ENCODE peak calls at places on chromosomes 5 and 9, in ten cellular contexts. R is astrocyte; W is CD8-positive, alpha-beta memory T cell; S is transverse colon; D is heart right ventricle; N is HCT116; A is thyroid gland; P is lower lobe of right lung; U is hepatocyte; X is sigmoid colon. J is an unnamed sample.

GRCh38 chr5:10914741-10915480 is 153.9 kb upstream of the DAP start:
- DNase-seq in N (no peak), R (peak; percentile 59), X (no peak), D (no peak), W (no peak), A (no peak), S (no peak), P (no peak), U (no peak), J (no peak)

GRCh38 chr9:16133032-16133431 is 580.2 kb downstream of the CCDC171 start:
- DNase-seq in U (no peak), D (no peak), W (no peak), N (no peak), S (no peak), X (no peak), R (no peak), A (no peak), P (no peak), J (no peak)

GRCh38 chr9:135990468-135991429 is 29.6 kb upstream of the UBAC1 start:
- DNase-seq in S (peak; percentile 41), N (peak; percentile 79), X (no peak), R (peak; percentile 48), U (peak; percentile 67), D (peak; percentile 48), A (no peak), W (peak; percentile 41), P (no peak), J (peak; percentile 35)

GRCh38 chr5:53874409-53874808 is 314.0 kb downstream of the NDUFS4 start:
- DNase-seq in S (no peak), X (no peak), A (no peak), D (no peak), P (no peak), W (no peak), R (no peak), U (peak; percentile 13), N (no peak), J (no peak)

GRCh38 chr5:87243161-87243877 is 24.4 kb upstream of the RASA1 start:
- DNase-seq in P (no peak), N (no peak), D (no peak), A (no peak), R (peak; percentile 57), S (no peak), W (no peak), X (no peak), U (peak; percentile 13), J (no peak)

GRCh38 chr9:113963914-113964739 is 88.0 kb downstream of the ZNF618 start:
- DNase-seq in D (no peak), U (no peak), W (no peak), N (no peak), S (no peak), A (no peak), X (no peak), P (no peak), R (peak; percentile 30), J (no peak)

GRCh38 chr5:13909271-13909670 is 35.2 kb downstream of the DNAH5 start:
- DNase-seq in A (no peak), X (no peak), R (no peak), D (no peak), U (no peak), N (no peak), P (no peak), S (no peak), W (no peak), J (no peak)

GRCh38 chr5:66139313-66139712 is 4.8 kb upstream of the SREK1 start:
- DNase-seq in S (no peak), U (no peak), X (no peak), N (no peak), P (no peak), R (no peak), D (no peak), W (no peak), A (no peak), J (no peak)

GRCh38 chr9:94135222-94135621 is 51.0 kb downstream of the PTPDC1 start:
- DNase-seq in N (no peak), D (no peak), P (no peak), R (peak; percentile 88), W (no peak), A (peak; percentile 78), U (peak; percentile 41), S (no peak), X (peak; percentile 86), J (no peak)

GRCh38 chr5:16723821-16724220 is 107.0 kb upstream of the RETREG1 start:
- DNase-seq in U (no peak), N (no peak), D (no peak), W (no peak), S (no peak), R (no peak), X (no peak), P (no peak), A (no peak), J (no peak)

GRCh38 chr5:16726538-16726946 is 109.7 kb upstream of the RETREG1 start:
- DNase-seq in W (no peak), P (no peak), S (no peak), U (no peak), X (no peak), R (peak; percentile 39), D (no peak), A (no peak), N (no peak), J (peak; percentile 8)

GRCh38 chr5:16721151-16722102 is 104.6 kb upstream of the RETREG1 start:
- DNase-seq in S (no peak), X (no peak), U (peak; percentile 58), N (no peak), P (no peak), A (no peak), W (no peak), R (no peak), D (no peak), J (no peak)

GRCh38 chr5:16727937-16728336 is 111.1 kb upstream of the RETREG1 start:
- DNase-seq in W (no peak), P (peak; percentile 51), U (no peak), A (peak; percentile 89), S (peak; percentile 47), X (peak; percentile 69), N (no peak), D (peak; percentile 16), R (no peak), J (no peak)

GRCh38 chr5:16725575-16725974 is 108.8 kb upstream of the RETREG1 start:
- DNase-seq in A (no peak), X (no peak), D (no peak), W (no peak), P (no peak), R (no peak), S (no peak), N (no peak), U (no peak), J (no peak)
- H3K4me1 ChIP-seq in A (peaks cover 30% of the 10 kb centered on the region), X (peaks cover 7% of the 10 kb centered on the region), D (no peaks in the 10 kb centered on the region), W (peaks cover 6% of the 10 kb centered on the region), P (peaks cover 28% of the 10 kb centered on the region), R (no peaks in the 10 kb centered on the region), S (peaks cover 36% of the 10 kb centered on the region), N (no peaks in the 10 kb centered on the region), U (peaks cover 10% of the 10 kb centered on the region), J (peaks cover 5% of the 10 kb centered on the region)

DNA sequence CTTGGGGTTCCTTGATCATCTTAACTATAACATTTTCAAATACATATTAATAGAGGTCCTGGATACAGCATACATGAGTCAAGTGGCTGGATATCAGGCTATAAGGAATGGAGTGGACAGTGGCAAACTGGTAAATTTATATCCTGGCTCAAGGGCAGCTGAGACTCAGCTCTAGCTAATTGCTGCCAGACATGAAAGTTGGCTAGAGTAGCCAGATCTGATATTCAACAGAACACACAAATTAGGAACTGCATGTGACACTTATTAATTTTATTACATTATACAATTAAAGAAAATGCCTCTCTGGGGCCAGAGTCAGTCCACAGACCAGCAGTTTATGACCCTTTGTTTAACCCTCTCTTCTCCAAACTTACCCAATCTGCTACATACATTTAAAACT is 206.5 kb downstream of the KCTD16 start:
- DNase-seq in S (no peak), U (no peak), X (no peak), D (no peak), W (no peak), N (no peak), A (no peak), R (no peak), P (no peak), J (no peak)
- H3K4me3 ChIP-seq in S (no peak overlapping the region), U (no peak overlapping the region), X (no peak overlapping the region), D (no peak overlapping the region), W (no peak overlapping the region), N (no peak overlapping the region), A (no peak overlapping the region), R (no peak overlapping the region), P (no peak overlapping the region), J (no peak overlapping the region)

GRCh38 chr9:76621011-76621410 is 143.2 kb upstream of the PCA3 start:
- DNase-seq in D (no peak), S (no peak), X (no peak), U (no peak), W (no peak), P (no peak), N (no peak), A (peak; percentile 40), R (no peak), J (no peak)

GRCh38 chr9:76618762-76619161 is 145.5 kb upstream of the PCA3 start:
- DNase-seq in X (no peak), U (no peak), W (no peak), A (no peak), N (no peak), P (no peak), R (peak; percentile 49), D (no peak), S (no peak), J (no peak)

GRCh38 chr9:76619645-76620044 is 144.6 kb upstream of the PCA3 start:
- DNase-seq in U (no peak), S (no peak), W (no peak), R (no peak), P (no peak), A (peak; percentile 23), D (no peak), N (no peak), X (no peak), J (no peak)

GRCh38 chr9:76617510-76618194 is 146.6 kb upstream of the PCA3 start:
- DNase-seq in N (no peak), U (no peak), R (no peak), D (no peak), S (no peak), P (no peak), A (no peak), W (no peak), X (no peak), J (no peak)

GRCh38 chr9:76620586-76620985 is 143.7 kb upstream of the PCA3 start:
- DNase-seq in U (no peak), A (no peak), P (no peak), S (no peak), X (no peak), D (no peak), R (no peak), N (no peak), W (no peak), J (no peak)
- H3K27ac ChIP-seq in U (peak overlapping the region; percentile 30), A (peak overlapping the region; percentile 86), P (no peak overlapping the region), S (peak overlapping the region; percentile 3), X (peak overlapping the region; percentile 1), D (no peak overlapping the region), R (no peak overlapping the region), N (no peak overlapping the region), W (no peak overlapping the region), J (no peak overlapping the region)

DNA sequence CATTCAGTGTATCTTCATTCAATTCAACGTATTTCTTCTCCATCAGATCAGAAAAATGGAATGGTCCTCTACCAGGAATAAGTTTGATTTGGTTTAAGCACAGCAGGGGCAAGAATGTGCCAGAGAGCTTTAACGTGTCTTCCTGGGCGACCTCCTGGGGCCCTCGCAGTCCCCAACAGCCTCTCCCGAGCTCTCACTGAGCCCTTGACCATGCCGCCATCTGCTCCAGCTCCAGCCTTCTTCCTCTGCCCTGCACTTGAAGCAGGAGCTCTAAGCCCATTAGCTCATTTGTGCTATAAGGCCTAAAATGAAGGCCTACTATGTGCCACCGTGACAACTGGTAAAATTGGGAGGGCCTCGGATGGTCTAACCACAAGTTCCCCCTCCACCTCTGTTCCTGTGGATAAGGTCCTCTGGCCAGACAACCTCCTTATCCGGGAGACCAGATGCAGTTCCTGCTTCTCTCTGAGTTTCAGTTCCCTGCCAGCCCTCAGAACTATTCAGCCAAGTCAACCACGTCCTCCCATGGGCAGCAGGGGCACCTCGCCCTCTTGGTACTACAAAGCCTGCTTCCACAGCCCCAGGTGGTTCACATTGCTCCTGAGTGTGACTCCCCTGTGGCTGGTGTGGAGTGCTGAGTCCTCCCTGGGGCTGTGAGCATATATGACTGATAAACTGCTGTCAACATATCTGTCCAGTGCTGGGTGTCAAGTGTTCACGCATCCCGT is 35.8 kb downstream of the C5orf15 start:
- DNase-seq in X (no peak), W (no peak), R (no peak), A (no peak), U (no peak), D (no peak), N (no peak), P (no peak), S (peak; percentile 18), J (no peak)
- H3K4me1 ChIP-seq in X (no peaks in the 10 kb centered on the region), W (peaks cover 18% of the 10 kb centered on the region), R (peaks cover 11% of the 10 kb centered on the region), A (no peaks in the 10 kb centered on the region), U (peaks cover under 1% of the 10 kb centered on the region), D (peaks cover 5% of the 10 kb centered on the region), N (no peaks in the 10 kb centered on the region), P (peaks cover 15% of the 10 kb centered on the region), S (no peaks in the 10 kb centered on the region), J (peaks cover 21% of the 10 kb centered on the region)

J was measured in CD4-positive, alpha-beta memory T cell.